ENCODE peak calls at places on chromosomes 16 and 17, in ten cellular contexts. Z is right cardiac atrium; X is stimulated activated effector memory CD8-positive, alpha-beta T cell treated with anti-CD3 and anti-CD28 coated beads, Interleukin-12 subunit alpha, Interleukin-12 subunit beta, amount 100 ng/mL, for 72 hours; Y is GM04504; O is NCI-H1930; F is stimulated activated CD4-positive, alpha-beta T cell treated with anti-CD3 and anti-CD28 coated beads, Interleukin-15, amount 100 ng/mL, for 24 hours; K is GM13976; C is T1000; H is activated T-cell treated with anti-CD3 and anti-CD28 coated beads, Interleukin-2, amount 50 U/mL, for 48 hours; Q is NCI-H2081. N is an unnamed sample.

GRCh38 chr17:967122-967521 is 12.5 kb downstream of the NXN start:
- DNase-seq in Z (no peak), X (no peak), Y (no peak), O (no peak), F (no peak), K (no peak), C (no peak), H (no peak), Q (no peak), N (no peak)

GRCh38 chr16:65689726-65690125 is 567.9 kb upstream of the CDH11 start:
- DNase-seq in Z (no peak), X (no peak), Y (no peak), O (no peak), F (no peak), K (no peak), C (no peak), H (no peak), Q (no peak), N (no peak)

GRCh38 chr16:84449156-84450140 is 55.0 kb downstream of the MEAK7 start:
- DNase-seq in Z (no peak), X (no peak), Y (no peak), O (no peak), F (no peak), K (no peak), C (no peak), H (no peak), Q (no peak), N (no peak)

GRCh38 chr17:35265071-35265470 is 22.2 kb downstream of the SLFN5 start:
- DNase-seq in Z (no peak), X (no peak), Y (no peak), O (no peak), F (no peak), K (no peak), C (no peak), H (no peak), Q (no peak), N (no peak)

GRCh38 chr16:89507219-89507833 is 877 bp upstream of the SPG7 start:
- DNase-seq in Z (no peak), X (no peak), Y (no peak), O (no peak), F (peak), K (no peak), C (no peak), H (no peak), Q (no peak), N (no peak)

GRCh38 chr16:12024429-12024828 is 47.9 kb downstream of the SNX29 start:
- DNase-seq in Z (no peak), X (no peak), Y (no peak), O (no peak), F (no peak), K (no peak), C (no peak), H (no peak), Q (no peak), N (no peak)

GRCh38 chr17:61201211-61201610 is 198.4 kb upstream of the TBX2 start:
- DNase-seq in Z (no peak), X (no peak), Y (peak), O (no peak), F (no peak), K (no peak), C (peak), H (no peak), Q (no peak), N (no peak)

GRCh38 chr17:4318186-4318585 is 48.3 kb downstream of the UBE2G1 start:
- DNase-seq in Z (no peak), X (no peak), Y (no peak), O (no peak), F (no peak), K (no peak), C (no peak), H (no peak), Q (no peak), N (no peak)

GRCh38 chr17:76529643-76530488 is 7.6 kb downstream of the CYGB start:
- DNase-seq in Z (peak), X (no peak), Y (no peak), O (no peak), F (no peak), K (no peak), C (no peak), H (no peak), Q (no peak), N (no peak)

GRCh38 chr16:53805747-53806146 is 101.8 kb downstream of the FTO start:
- DNase-seq in Z (no peak), X (no peak), Y (no peak), O (no peak), F (no peak), K (no peak), C (no peak), H (no peak), Q (no peak), N (no peak)

GRCh38 chr16:84184775-84185174 is 2.1 kb downstream of the TAF1C start:
- DNase-seq in Z (peak), X (no peak), Y (no peak), O (no peak), F (no peak), K (no peak), C (no peak), H (no peak), Q (no peak), N (no peak)

GRCh38 chr17:66691644-66692500 is 143.0 kb upstream of the CACNG5 start:
- DNase-seq in Z (no peak), X (no peak), Y (no peak), O (no peak), F (no peak), K (no peak), C (peak), H (peak), Q (peak), N (no peak)

GRCh38 chr16:16172991-16173390 is 50.3 kb downstream of the ABCC6 start:
- DNase-seq in Z (no peak), X (no peak), Y (no peak), O (no peak), F (no peak), K (no peak), C (no peak), H (no peak), Q (no peak), N (no peak)

GRCh38 chr17:18076941-18077340 is 10.8 kb upstream of the DRG2 start:
- DNase-seq in Z (no peak), X (no peak), Y (no peak), O (no peak), F (no peak), K (no peak), C (no peak), H (no peak), Q (no peak), N (no peak)

GRCh38 chr16:56042416-56042815 is 148.9 kb upstream of the GNAO1 start:
- DNase-seq in Z (peak), X (no peak), Y (no peak), O (no peak), F (no peak), K (no peak), C (no peak), H (no peak), Q (no peak), N (no peak)

GRCh38 chr17:38324141-38324540 is 19.6 kb downstream of the GPR179 start:
- DNase-seq in Z (no peak), X (no peak), Y (no peak), O (no peak), F (no peak), K (no peak), C (no peak), H (no peak), Q (no peak), N (no peak)

GRCh38 chr16:69567031-69567680 is 1.4 kb downstream of the NFAT5 start:
- DNase-seq in Z (no peak), X (peak), Y (no peak), O (no peak), F (peak), K (peak), C (no peak), H (peak), Q (no peak), N (no peak)

GRCh38 chr16:84559311-84559932 is 55.0 kb upstream of the MEAK7 start:
- DNase-seq in Z (no peak), X (no peak), Y (no peak), O (no peak), F (no peak), K (no peak), C (no peak), H (no peak), Q (peak), N (no peak)

GRCh38 chr16:81517630-81518438 is 73.2 kb downstream of the CMIP start:
- DNase-seq in Z (no peak), X (no peak), Y (peak), O (no peak), F (no peak), K (no peak), C (no peak), H (no peak), Q (no peak), N (no peak)

GRCh38 chr17:29091591-29092291 is 48.8 kb downstream of the PIPOX start:
- DNase-seq in Z (peak), X (no peak), Y (no peak), O (no peak), F (no peak), K (no peak), C (no peak), H (no peak), Q (peak), N (peak)

GRCh38 chr17:15281909-15282308 is 16.8 kb upstream of the PMP22 start:
- DNase-seq in Z (no peak), X (no peak), Y (no peak), O (no peak), F (no peak), K (no peak), C (no peak), H (no peak), Q (no peak), N (no peak)

GRCh38 chr17:54063639-54064038 is 240.9 kb downstream of the KIF2B start:
- DNase-seq in Z (no peak), X (no peak), Y (no peak), O (no peak), F (no peak), K (no peak), C (no peak), H (no peak), Q (no peak), N (no peak)

GRCh38 chr16:85428168-85428898 is 184.8 kb upstream of the GSE1 start:
- DNase-seq in Z (peak), X (peak), Y (no peak), O (no peak), F (peak), K (peak), C (no peak), H (peak), Q (peak), N (no peak)

GRCh38 chr17:74152591-74153455 is 50.7 kb upstream of the RPL38 start:
- DNase-seq in Z (no peak), X (no peak), Y (no peak), O (no peak), F (no peak), K (no peak), C (no peak), H (no peak), Q (no peak), N (no peak)

GRCh38 chr17:14294876-14295275 is 6.0 kb upstream of the HS3ST3B1 start:
- DNase-seq in Z (no peak), X (no peak), Y (no peak), O (no peak), F (no peak), K (no peak), C (no peak), H (no peak), Q (no peak), N (no peak)

GRCh38 chr16:70157105-70157476 is 16.5 kb upstream of the CLEC18C start:
- DNase-seq in Z (no peak), X (no peak), Y (no peak), O (no peak), F (no peak), K (peak), C (no peak), H (peak), Q (no peak), N (no peak)

GRCh38 chr17:58710948-58711552 is 18.6 kb downstream of the RAD51C start:
- DNase-seq in Z (no peak), X (no peak), Y (peak), O (peak), F (peak), K (peak), C (no peak), H (no peak), Q (peak), N (no peak)

GRCh38 chr17:42132941-42133340 is 10.3 kb downstream of the HSPB9 start:
- DNase-seq in Z (no peak), X (no peak), Y (peak), O (no peak), F (peak), K (no peak), C (no peak), H (peak), Q (no peak), N (no peak)

GRCh38 chr17:32323784-32324590 is 18.0 kb downstream of the C17orf75 start:
- DNase-seq in Z (no peak), X (no peak), Y (no peak), O (no peak), F (peak), K (no peak), C (peak), H (no peak), Q (no peak), N (no peak)

GRCh38 chr16:53356478-53357207 is 77.6 kb upstream of the RBL2 start:
- DNase-seq in Z (no peak), X (no peak), Y (no peak), O (no peak), F (no peak), K (no peak), C (no peak), H (no peak), Q (no peak), N (no peak)

GRCh38 chr16:12544477-12545291 is 259.0 kb downstream of the CPPED1 start:
- DNase-seq in Z (no peak), X (no peak), Y (no peak), O (no peak), F (no peak), K (no peak), C (no peak), H (no peak), Q (no peak), N (no peak)

GRCh38 chr16:12210258-12210880 is 233.8 kb downstream of the SNX29 start:
- DNase-seq in Z (no peak), X (no peak), Y (no peak), O (no peak), F (no peak), K (no peak), C (no peak), H (no peak), Q (no peak), N (no peak)

GRCh38 chr16:17555176-17555575 is 84.4 kb upstream of the XYLT1 start:
- DNase-seq in Z (no peak), X (no peak), Y (peak), O (no peak), F (no peak), K (no peak), C (peak), H (no peak), Q (no peak), N (no peak)

N was measured in cerebellar nuclear complex.